ENCODE peak calls at places on chromosomes 3 and 15, in five cellular contexts. One of them, this sample, is unnamed.

GRCh38 chr3:190811775-190812480 is 50.6 kb downstream of the GMNC start:
- DNase-seq in memory B cell: no peak
- DNase-seq in fibroblast of lung: peak; percentile 44
- DNase-seq in EL: peak; percentile 74
- DNase-seq in HT1080: peak; percentile 78
- DNase-seq in this sample: no peak

GRCh38 chr3:150933473-150934008 is 28.3 kb upstream of the MINDY4B start:
- DNase-seq in memory B cell: no peak
- DNase-seq in fibroblast of lung: peak; percentile 24
- DNase-seq in EL: no peak
- DNase-seq in HT1080: peak; percentile 18
- DNase-seq in this sample: no peak

GRCh38 chr3:48157215-48157840 is 30.9 kb downstream of the CDC25A start:
- DNase-seq in memory B cell: no peak
- DNase-seq in fibroblast of lung: peak; percentile 52
- DNase-seq in EL: peak; percentile 40
- DNase-seq in HT1080: peak; percentile 47
- DNase-seq in this sample: peak; percentile 6

GRCh38 chr15:101807345-101807945 is 4.1 kb downstream of the OR4F6 start:
- DNase-seq in memory B cell: no peak
- DNase-seq in fibroblast of lung: peak; percentile 89
- DNase-seq in EL: peak; percentile 74
- DNase-seq in HT1080: peak; percentile 91
- DNase-seq in this sample: no peak

GRCh38 chr15:73305331-73306211 is 63.2 kb downstream of the HCN4 start:
- DNase-seq in memory B cell: no peak
- DNase-seq in fibroblast of lung: peak; percentile 60
- DNase-seq in EL: peak; percentile 62
- DNase-seq in HT1080: peak; percentile 44
- DNase-seq in this sample: no peak

GRCh38 chr15:64515196-64515595 is 54.8 kb downstream of the ZNF609 start:
- DNase-seq in memory B cell: no peak
- DNase-seq in fibroblast of lung: no peak
- DNase-seq in EL: no peak
- DNase-seq in HT1080: no peak
- DNase-seq in this sample: no peak

GRCh38 chr15:22871481-22872076 is 33.1 kb downstream of the NIPA2 start:
- DNase-seq in memory B cell: no peak
- DNase-seq in fibroblast of lung: no peak
- DNase-seq in EL: no peak
- DNase-seq in HT1080: no peak
- DNase-seq in this sample: peak; percentile 61

GRCh38 chr3:194586839-194587238 is 46.4 kb downstream of the TMEM44 start:
- DNase-seq in memory B cell: no peak
- DNase-seq in fibroblast of lung: peak; percentile 97
- DNase-seq in EL: peak; percentile 75
- DNase-seq in HT1080: peak; percentile 89
- DNase-seq in this sample: no peak

GRCh38 chr3:25547103-25547502 is 117.6 kb downstream of the TOP2B start:
- DNase-seq in memory B cell: no peak
- DNase-seq in fibroblast of lung: no peak
- DNase-seq in EL: no peak
- DNase-seq in HT1080: no peak
- DNase-seq in this sample: no peak

GRCh38 chr3:48558446-48559134 is 2.0 kb upstream of the PFKFB4 start:
- DNase-seq in memory B cell: no peak
- DNase-seq in fibroblast of lung: no peak
- DNase-seq in EL: no peak
- DNase-seq in HT1080: no peak
- DNase-seq in this sample: peak; percentile 85

GRCh38 chr15:79212589-79213139 is 69.9 kb upstream of the ANKRD34C start:
- DNase-seq in memory B cell: no peak
- DNase-seq in fibroblast of lung: no peak
- DNase-seq in EL: no peak
- DNase-seq in HT1080: no peak
- DNase-seq in this sample: no peak

GRCh38 chr3:112350181-112350825 is 17.3 kb downstream of the CD200 start:
- DNase-seq in memory B cell: no peak
- DNase-seq in fibroblast of lung: no peak
- DNase-seq in EL: no peak
- DNase-seq in HT1080: no peak
- DNase-seq in this sample: no peak

GRCh38 chr3:44136421-44136820 is 105.3 kb upstream of the TOPAZ1 start:
- DNase-seq in memory B cell: no peak
- DNase-seq in fibroblast of lung: peak; percentile 11
- DNase-seq in EL: no peak
- DNase-seq in HT1080: no peak
- DNase-seq in this sample: no peak

GRCh38 chr3:33915796-33916589 is 117.6 kb downstream of the PDCD6IP start:
- DNase-seq in memory B cell: no peak
- DNase-seq in fibroblast of lung: peak; percentile 33
- DNase-seq in EL: peak; percentile 16
- DNase-seq in HT1080: no peak
- DNase-seq in this sample: no peak

GRCh38 chr15:53910236-53910849 is 67.9 kb upstream of the UNC13C start:
- DNase-seq in memory B cell: no peak
- DNase-seq in fibroblast of lung: peak; percentile 4
- DNase-seq in EL: no peak
- DNase-seq in HT1080: peak; percentile 63
- DNase-seq in this sample: no peak

GRCh38 chr15:25501828-25502446 is 63.1 kb upstream of the UBE3A start:
- DNase-seq in memory B cell: no peak
- DNase-seq in fibroblast of lung: peak; percentile 21
- DNase-seq in EL: peak; percentile 34
- DNase-seq in HT1080: peak; percentile 62
- DNase-seq in this sample: no peak

GRCh38 chr3:112378989-112379692 is 46.2 kb downstream of the CD200 start:
- DNase-seq in memory B cell: no peak
- DNase-seq in fibroblast of lung: peak; percentile 85
- DNase-seq in EL: peak; percentile 7
- DNase-seq in HT1080: peak; percentile 66
- DNase-seq in this sample: no peak

GRCh38 chr3:6510713-6511112 is 350.2 kb upstream of the GRM7 start:
- DNase-seq in memory B cell: no peak
- DNase-seq in fibroblast of lung: no peak
- DNase-seq in EL: no peak
- DNase-seq in HT1080: no peak
- DNase-seq in this sample: no peak

GRCh38 chr3:170725285-170725731 is 139.4 kb upstream of the SLC7A14 start:
- DNase-seq in memory B cell: no peak
- DNase-seq in fibroblast of lung: peak; percentile 80
- DNase-seq in EL: no peak
- DNase-seq in HT1080: no peak
- DNase-seq in this sample: no peak

GRCh38 chr15:96435841-96436240 is 105.3 kb downstream of the NR2F2 start:
- DNase-seq in memory B cell: no peak
- DNase-seq in fibroblast of lung: no peak
- DNase-seq in EL: no peak
- DNase-seq in HT1080: no peak
- DNase-seq in this sample: no peak

GRCh38 chr3:115831864-115832263 is 208.6 kb downstream of the GAP43 start:
- DNase-seq in memory B cell: no peak
- DNase-seq in fibroblast of lung: no peak
- DNase-seq in EL: no peak
- DNase-seq in HT1080: no peak
- DNase-seq in this sample: no peak

GRCh38 chr3:9192238-9192637 is 57.2 kb downstream of the SRGAP3 start:
- DNase-seq in memory B cell: no peak
- DNase-seq in fibroblast of lung: no peak
- DNase-seq in EL: no peak
- DNase-seq in HT1080: peak; percentile 28
- DNase-seq in this sample: no peak

GRCh38 chr3:158709666-158710083 is 22.6 kb downstream of the RARRES1 start:
- DNase-seq in memory B cell: no peak
- DNase-seq in fibroblast of lung: peak; percentile 100
- DNase-seq in EL: peak; percentile 98
- DNase-seq in HT1080: peak; percentile 98
- DNase-seq in this sample: no peak

GRCh38 chr3:8482960-8483665 is 18.5 kb upstream of the LMCD1 start:
- DNase-seq in memory B cell: no peak
- DNase-seq in fibroblast of lung: peak; percentile 99
- DNase-seq in EL: peak; percentile 97
- DNase-seq in HT1080: peak; percentile 96
- DNase-seq in this sample: no peak

GRCh38 chr3:185365281-185366211 is 2.6 kb downstream of the MAP3K13 start:
- DNase-seq in memory B cell: no peak
- DNase-seq in fibroblast of lung: no peak
- DNase-seq in EL: no peak
- DNase-seq in HT1080: no peak
- DNase-seq in this sample: no peak